ENCODE peak calls at places on chromosome 13, in nine cellular contexts. G is neuronal stem cell, V is GM23338, A is aorta, U is left cardiac atrium, N is A172, J is breast epithelium, D is NCI-H1694 treated with DMSO at 0.1 percent for 48 hours, P is fibroblast of lung. C is an unnamed sample.

GRCh38 chr13:31998131-31998530 is 33.4 kb upstream of the FRY start:
- DNase-seq in G (no peak), V (peak; percentile 16), A (no peak), U (peak; percentile 37), N (peak; percentile 33), J (no peak), D (no peak), P (no peak), C (no peak)

GRCh38 chr13:26508885-26509284 is 48.6 kb upstream of the WASF3 start:
- DNase-seq in G (no peak), V (no peak), A (peak; percentile 90), U (peak; percentile 83), N (peak; percentile 5), J (no peak), D (no peak), P (peak; percentile 98), C (peak; percentile 76)

GRCh38 chr13:36362914-36363313 is 16.7 kb upstream of the SPART start:
- DNase-seq in G (no peak), V (no peak), A (no peak), U (no peak), N (no peak), J (no peak), D (no peak), P (no peak), C (no peak)

GRCh38 chr13:76936736-76937135 is 11.6 kb upstream of the ACOD1 start:
- DNase-seq in G (no peak), V (no peak), A (no peak), U (no peak), N (no peak), J (no peak), D (no peak), P (peak; percentile 11), C (no peak)

GRCh38 chr13:113192279-113192678 is 16.2 kb downstream of the PCID2 start:
- DNase-seq in G (no peak), V (no peak), A (no peak), U (no peak), N (no peak), J (no peak), D (no peak), P (peak; percentile 61), C (no peak)

GRCh38 chr13:62663767-62664166 is 1248.1 kb upstream of the PCDH20 start:
- DNase-seq in G (no peak), V (no peak), A (no peak), U (no peak), N (no peak), J (no peak), D (no peak), P (no peak), C (no peak)

GRCh38 chr13:36006347-36006746 is 124.8 kb downstream of the DCLK1 start:
- DNase-seq in G (no peak), V (no peak), A (no peak), U (no peak), N (no peak), J (no peak), D (no peak), P (peak; percentile 76), C (no peak)

GRCh38 chr13:42275506-42275905 is 3.6 kb downstream of the AKAP11 start:
- DNase-seq in G (no peak), V (no peak), A (no peak), U (no peak), N (no peak), J (no peak), D (no peak), P (no peak), C (no peak)

GRCh38 chr13:48214519-48215121 is 18.4 kb upstream of the ITM2B start:
- DNase-seq in G (no peak), V (no peak), A (no peak), U (no peak), N (no peak), J (no peak), D (no peak), P (no peak), C (no peak)

GRCh38 chr13:102405499-102406079 is 3.7 kb upstream of the FGF14 start:
- DNase-seq in G (peak; percentile 51), V (peak; percentile 70), A (no peak), U (no peak), N (peak; percentile 34), J (no peak), D (no peak), P (peak; percentile 34), C (no peak)

GRCh38 chr13:26246154-26246553 is 7.8 kb upstream of the CDK8 start:
- DNase-seq in G (no peak), V (no peak), A (no peak), U (no peak), N (no peak), J (no peak), D (no peak), P (no peak), C (no peak)

GRCh38 chr13:33087091-33087490 is 70.9 kb downstream of the KL start:
- DNase-seq in G (no peak), V (no peak), A (no peak), U (no peak), N (peak; percentile 9), J (no peak), D (no peak), P (peak; percentile 15), C (no peak)

GRCh38 chr13:44313674-44314073 is 60.0 kb upstream of the SERP2 start:
- DNase-seq in G (no peak), V (no peak), A (no peak), U (no peak), N (peak; percentile 79), J (no peak), D (no peak), P (peak; percentile 75), C (no peak)

GRCh38 chr13:77779461-77780272 is 82.2 kb downstream of the SLAIN1 start:
- DNase-seq in G (peak; percentile 33), V (peak; percentile 76), A (no peak), U (no peak), N (peak; percentile 59), J (no peak), D (peak; percentile 62), P (peak; percentile 88), C (no peak)

GRCh38 chr13:21075303-21076264 is 14.2 kb upstream of the LATS2 start:
- DNase-seq in G (no peak), V (peak; percentile 76), A (peak; percentile 85), U (peak; percentile 43), N (no peak), J (no peak), D (no peak), P (peak; percentile 39), C (no peak)

GRCh38 chr13:85997587-85997986 is 198.4 kb upstream of the SLITRK6 start:
- DNase-seq in G (no peak), V (no peak), A (no peak), U (no peak), N (no peak), J (no peak), D (no peak), P (no peak), C (no peak)

GRCh38 chr13:104740616-104741222 is 1674.5 kb upstream of the SLC10A2 start:
- DNase-seq in G (no peak), V (no peak), A (peak; percentile 48), U (peak; percentile 19), N (no peak), J (no peak), D (peak; percentile 79), P (no peak), C (no peak)

GRCh38 chr13:29524176-29524575 is 71.3 kb downstream of the SLC7A1 start:
- DNase-seq in G (no peak), V (no peak), A (peak; percentile 88), U (peak; percentile 92), N (no peak), J (no peak), D (no peak), P (peak; percentile 37), C (no peak)

GRCh38 chr13:46866150-46866549 is 30.7 kb downstream of the HTR2A start:
- DNase-seq in G (no peak), V (peak; percentile 15), A (no peak), U (peak; percentile 36), N (peak; percentile 42), J (no peak), D (no peak), P (peak; percentile 64), C (no peak)